ENCODE peak calls at places on chromosome 21, in eight cellular contexts. J, W, E, H, G, N, O and X are unnamed samples.

GRCh38 chr21:21415741-21416140 is 417.5 kb downstream of the NCAM2 start:
- DNase-seq in O (no peak), H (no peak), G (no peak), N (no peak), W (no peak), J (no peak), E (no peak), X (no peak)

GRCh38 chr21:26148071-26148470 is 22.5 kb downstream of the APP start:
- DNase-seq in W (no peak), G (no peak), H (no peak), O (no peak), E (no peak), N (peak), J (no peak), X (peak)

GRCh38 chr21:45874716-45875415 is 106.7 kb upstream of the COL6A1 start:
- DNase-seq in J (no peak), H (peak), O (no peak), W (no peak), E (peak), N (peak), G (no peak), X (no peak)

GRCh38 chr21:45256912-45257672 is 30.6 kb downstream of the POFUT2 start:
- DNase-seq in E (no peak), J (peak), H (no peak), O (no peak), N (no peak), W (no peak), G (no peak), X (no peak)

GRCh38 chr21:46597031-46597430 is 7.9 kb downstream of the S100B start:
- DNase-seq in N (no peak), E (no peak), W (no peak), O (no peak), J (no peak), H (no peak), G (no peak), X (no peak)

GRCh38 chr21:44375686-44376320 is 22.4 kb downstream of the TRPM2 start:
- DNase-seq in J (no peak), O (no peak), G (no peak), H (no peak), E (no peak), W (no peak), N (no peak), X (no peak)

GRCh38 chr21:41460578-41461527 is 34.8 kb downstream of the MX1 start:
- DNase-seq in E (peak), J (peak), G (peak), N (peak), W (peak), H (peak), O (peak), X (peak)

GRCh38 chr21:26948194-26948593 is 18.7 kb downstream of the ADAMTS5 start:
- DNase-seq in E (no peak), W (no peak), J (no peak), G (no peak), N (no peak), O (no peak), H (peak), X (no peak)

GRCh38 chr21:34743831-34744230 is 75.0 kb downstream of the CLIC6 start:
- DNase-seq in E (no peak), W (no peak), N (peak), G (no peak), H (peak), J (no peak), O (no peak), X (no peak)

GRCh38 chr21:45248893-45249381 is 38.8 kb downstream of the POFUT2 start:
- DNase-seq in N (peak), E (no peak), W (no peak), H (no peak), G (no peak), J (no peak), O (peak), X (no peak)

GRCh38 chr21:40177979-40178378 is 310.7 kb downstream of the PCP4 start:
- DNase-seq in H (no peak), E (no peak), W (no peak), N (no peak), O (no peak), G (no peak), J (no peak), X (no peak)

GRCh38 chr21:44838951-44839350 is 21.1 kb upstream of the SUMO3 start:
- DNase-seq in N (no peak), O (no peak), G (no peak), E (no peak), W (no peak), J (no peak), H (no peak), X (no peak)

GRCh38 chr21:34770581-34770980 is 101.8 kb downstream of the CLIC6 start:
- DNase-seq in W (no peak), N (no peak), H (no peak), J (no peak), G (no peak), E (no peak), O (no peak), X (no peak)

GRCh38 chr21:25963186-25963585 is 207.4 kb downstream of the APP start:
- DNase-seq in H (peak), W (no peak), N (peak), O (no peak), E (no peak), G (no peak), J (no peak), X (no peak)

GRCh38 chr21:44658913-44659595 is 1.3 kb downstream of the KRTAP12-3 start:
- DNase-seq in H (no peak), G (no peak), J (peak), E (no peak), N (no peak), O (no peak), W (no peak), X (no peak)